ENCODE peak calls at places on chromosomes 5 and 9, in six cellular contexts. D is SK-N-SH, N is GM06990, Q is testis, E is GM10248, W is cardiac fibroblast. O is an unnamed sample.

GRCh38 chr5:96577909-96578308 is 84.3 kb upstream of the CAST start:
- DNase-seq in D (no peak), N (no peak), Q (no peak), E (no peak), W (no peak), O (no peak)

GRCh38 chr5:101429241-101429640 is 526.2 kb upstream of the ST8SIA4 start:
- DNase-seq in D (no peak), N (no peak), Q (no peak), E (no peak), W (no peak), O (no peak)

GRCh38 chr5:176780951-176781350 is 29.4 kb upstream of the UNC5A start:
- DNase-seq in D (no peak), N (no peak), Q (no peak), E (no peak), W (peak; percentile 8), O (no peak)

GRCh38 chr9:105007143-105007542 is 79.2 kb upstream of the ABCA1 start:
- DNase-seq in D (no peak), N (no peak), Q (no peak), E (no peak), W (peak; percentile 91), O (no peak)

GRCh38 chr9:69981686-69982450 is 61.8 kb upstream of the MAMDC2 start:
- DNase-seq in D (no peak), N (no peak), Q (no peak), E (no peak), W (peak; percentile 54), O (no peak)

GRCh38 chr5:41270423-41271251 is 57.3 kb upstream of the C6 start:
- DNase-seq in D (peak; percentile 18), N (no peak), Q (peak; percentile 66), E (peak; percentile 21), W (peak; percentile 91), O (no peak)

GRCh38 chr5:159038907-159039306 is 60.8 kb downstream of the EBF1 start:
- DNase-seq in D (no peak), N (no peak), Q (no peak), E (no peak), W (peak; percentile 73), O (no peak)

GRCh38 chr9:105479846-105480245 is 32.0 kb downstream of the FSD1L start:
- DNase-seq in D (no peak), N (no peak), Q (no peak), E (no peak), W (no peak), O (no peak)

GRCh38 chr5:39580702-39581498 is 156.1 kb upstream of the DAB2 start:
- DNase-seq in D (no peak), N (no peak), Q (no peak), E (no peak), W (peak; percentile 79), O (no peak)

GRCh38 chr5:79236970-79237734 is 1.2 kb downstream of the JMY start:
- DNase-seq in D (peak; percentile 76), N (peak; percentile 65), Q (peak; percentile 72), E (peak; percentile 49), W (peak; percentile 44), O (peak; percentile 31)

GRCh38 chr5:82091617-82092016 is 119.8 kb downstream of the ATG10 start:
- DNase-seq in D (no peak), N (no peak), Q (no peak), E (no peak), W (no peak), O (no peak)

GRCh38 chr9:121929893-121930875 is 162.9 kb downstream of the TTLL11 start:
- DNase-seq in D (peak; percentile 54), N (no peak), Q (peak; percentile 48), E (no peak), W (no peak), O (no peak)
- TF ChIP-seq CTCF in D (peak; percentile 48), N (peak; percentile 32), Q (no peak), E (no peak), W (no peak), O (no peak)

GRCh38 chr9:127955294-127956015 is 17.8 kb upstream of the DPM2 start:
- DNase-seq in D (peak; percentile 79), N (no peak), Q (peak; percentile 63), E (peak; percentile 78), W (no peak), O (peak; percentile 87)
- TF ChIP-seq CTCF in D (no peak), N (peak; percentile 71), Q (peak; percentile 20), E (peak; percentile 51), W (no peak), O (peak; percentile 77)

GRCh38 chr9:89474939-89475338 is 23.0 kb downstream of the SEMA4D start:
- DNase-seq in D (peak; percentile 61), N (no peak), Q (no peak), E (no peak), W (no peak), O (no peak)

GRCh38 chr9:89475891-89476440 is 21.9 kb downstream of the SEMA4D start:
- DNase-seq in D (no peak), N (no peak), Q (no peak), E (no peak), W (no peak), O (no peak)

GRCh38 chr9:89476546-89476945 is 21.4 kb downstream of the SEMA4D start:
- DNase-seq in D (no peak), N (no peak), Q (no peak), E (no peak), W (no peak), O (no peak)

GRCh38 chr9:89471390-89471789 is 26.5 kb downstream of the SEMA4D start:
- DNase-seq in D (no peak), N (no peak), Q (no peak), E (no peak), W (no peak), O (no peak)

DNA sequence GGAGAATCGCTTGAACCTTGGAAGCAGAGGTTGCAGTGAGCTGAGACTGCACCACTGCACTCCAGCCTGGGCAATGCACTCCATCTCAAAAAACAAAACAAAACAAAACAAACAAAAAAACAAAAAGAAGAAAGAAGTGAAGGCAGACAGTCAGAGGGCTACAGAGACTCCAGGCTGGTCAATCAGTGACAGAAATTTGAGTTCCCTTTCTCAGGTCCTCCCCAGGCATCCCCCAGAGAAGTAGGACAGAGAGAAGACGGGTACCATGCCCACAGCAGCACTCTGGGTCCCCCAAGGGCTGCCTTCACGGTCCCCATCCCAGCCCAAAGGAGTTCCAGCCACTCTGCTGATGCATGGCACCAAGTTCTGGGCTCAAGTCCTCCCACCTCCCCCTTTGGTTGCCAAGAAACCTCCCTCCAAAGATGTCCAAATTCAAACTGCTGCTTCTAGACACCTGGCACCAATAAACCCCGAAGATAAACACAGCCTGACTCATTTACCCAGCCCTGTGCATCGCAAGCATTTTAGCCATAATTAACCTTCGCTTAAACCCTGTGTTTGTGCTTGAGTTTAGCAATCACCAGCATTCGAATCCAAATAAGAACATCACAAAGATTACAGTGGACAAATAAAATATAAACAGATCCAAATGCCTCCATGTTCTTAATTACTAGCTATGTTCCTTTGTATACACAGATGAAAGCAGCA is 24.0 kb downstream of the SEMA4D start:
- DNase-seq in D (no peak), N (no peak), Q (no peak), E (no peak), W (peak; percentile 3), O (no peak)
- TF ChIP-seq CTCF in D (no peak), N (no peak), Q (no peak), E (no peak), W (no peak), O (no peak)

GRCh38 chr5:1378096-1378495 is 33.2 kb upstream of the CLPTM1L start:
- DNase-seq in D (no peak), N (no peak), Q (no peak), E (no peak), W (no peak), O (no peak)
- TF ChIP-seq CTCF in D (no peak), N (no peak), Q (no peak), E (no peak), W (no peak), O (no peak)

GRCh38 chr9:87336407-87336806 is 161.3 kb upstream of the DAPK1 start:
- DNase-seq in D (no peak), N (no peak), Q (no peak), E (no peak), W (peak; percentile 45), O (no peak)
- TF ChIP-seq CTCF in D (no peak), N (peak; percentile 63), Q (no peak), E (peak; percentile 39), W (peak; percentile 29), O (no peak)

DNA sequence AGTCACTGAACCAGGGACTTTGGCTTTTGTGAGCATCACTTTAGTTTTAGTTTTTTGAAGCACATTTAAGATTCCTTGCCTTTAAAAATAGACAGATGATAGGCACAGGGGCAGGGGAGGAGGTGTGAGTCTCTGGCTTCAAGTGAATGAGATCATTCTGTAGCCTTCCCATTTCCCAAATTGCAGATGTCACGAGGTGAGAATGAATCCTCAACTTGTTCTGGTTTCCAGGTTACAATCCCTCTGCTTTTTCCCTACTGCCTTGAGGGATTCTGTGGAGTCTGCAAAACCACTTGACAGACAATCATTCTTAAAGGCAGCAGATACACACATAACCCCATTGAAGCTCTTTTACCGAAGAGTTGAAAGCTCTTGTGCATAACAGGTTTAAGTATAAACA is 332.4 kb downstream of the DMAC1 start:
- DNase-seq in D (no peak), N (no peak), Q (no peak), E (no peak), W (no peak), O (no peak)
- TF ChIP-seq CTCF in D (no peak), N (no peak), Q (no peak), E (no peak), W (no peak), O (no peak)